ENCODE peak calls at places on chromosomes 4 and X, in nine cellular contexts. D is GM18507; V is KG1; G is cardiac fibroblast; C is NCI-H2029; Y is central memory CD4-positive, alpha-beta T cell; R is left cardiac atrium; U is stimulated activated CD8-positive, alpha-beta memory T cell treated with anti-CD3 and anti-CD28 coated beads, Interleukin-4, amount 100 ng/mL, for 24 hours; H is NCI-H2081. P is an unnamed sample.
A peak's percentile ranks its signal among the peaks of the same experiment; 100 is the strongest.

GRCh38 chrX:72046447-72046846 is 85.3 kb downstream of the RTL5 start:
- DNase-seq in D (no peak), V (no peak), G (no peak), C (no peak), Y (peak; percentile 29), R (no peak), U (no peak), H (no peak), P (no peak)

GRCh38 chr4:26273308-26273980 is 47.4 kb upstream of the RBPJ start:
- DNase-seq in D (no peak), V (peak; percentile 66), G (no peak), C (no peak), Y (no peak), R (peak; percentile 32), U (no peak), H (no peak), P (no peak)

GRCh38 chr4:26400140-26400539 is 79.3 kb downstream of the RBPJ start:
- DNase-seq in D (no peak), V (no peak), G (no peak), C (no peak), Y (no peak), R (no peak), U (no peak), H (peak; percentile 8), P (no peak)

GRCh38 chr4:83780334-83780733 is 244.4 kb downstream of the GPAT3 start:
- DNase-seq in D (no peak), V (no peak), G (no peak), C (no peak), Y (no peak), R (no peak), U (no peak), H (no peak), P (no peak)

GRCh38 chrX:23394421-23394820 is 59.8 kb downstream of the PTCHD1 start:
- DNase-seq in D (no peak), V (no peak), G (peak; percentile 3), C (peak; percentile 3), Y (no peak), R (no peak), U (no peak), H (no peak), P (no peak)

GRCh38 chrX:49059209-49060191 is 701 bp downstream of the CCDC120 start:
- DNase-seq in D (no peak), V (no peak), G (no peak), C (no peak), Y (no peak), R (no peak), U (no peak), H (no peak), P (no peak)

GRCh38 chrX:35890699-35891098 is 28.8 kb upstream of the CFAP47 start:
- DNase-seq in D (no peak), V (no peak), G (peak; percentile 25), C (peak; percentile 53), Y (no peak), R (peak; percentile 21), U (no peak), H (peak; percentile 70), P (no peak)

GRCh38 chrX:48919360-48919821 is 567 bp upstream of the PIM2 start:
- DNase-seq in D (no peak), V (no peak), G (no peak), C (no peak), Y (peak; percentile 39), R (no peak), U (no peak), H (no peak), P (no peak)